ENCODE peak calls at places on chromosomes 1 and 21, in ten cellular contexts. P, I, F, A, B, Z, H, T, U and N are unnamed samples.

GRCh38 chr1:165717918-165718515 is 19.7 kb upstream of the ALDH9A1 start:
- DNase-seq in P (peak), I (no peak), F (peak), A (no peak), B (peak), Z (no peak), H (no peak), T (no peak), U (no peak), N (no peak)

GRCh38 chr1:37442644-37443043 is 31.7 kb upstream of the ZC3H12A start:
- DNase-seq in P (no peak), I (no peak), F (no peak), A (no peak), B (no peak), Z (no peak), H (no peak), T (no peak), U (no peak), N (no peak)

GRCh38 chr21:36079010-36079649 is 9.3 kb downstream of the CBR1 start:
- DNase-seq in P (no peak), I (no peak), F (no peak), A (no peak), B (no peak), Z (peak), H (no peak), T (no peak), U (no peak), N (no peak)

GRCh38 chr1:41369531-41369930 is 8.3 kb downstream of the FOXO6 start:
- DNase-seq in P (no peak), I (no peak), F (no peak), A (no peak), B (no peak), Z (no peak), H (no peak), T (no peak), U (no peak), N (no peak)

GRCh38 chr1:234488054-234488953 is 9.3 kb upstream of the TARBP1 start:
- DNase-seq in P (no peak), I (no peak), F (no peak), A (no peak), B (no peak), Z (no peak), H (no peak), T (no peak), U (no peak), N (no peak)

GRCh38 chr1:13642306-13643004 is 57.5 kb upstream of the PRDM2 start:
- DNase-seq in P (no peak), I (no peak), F (peak), A (no peak), B (no peak), Z (no peak), H (no peak), T (no peak), U (no peak), N (no peak)

GRCh38 chr1:204507317-204508105 is 8.7 kb upstream of the MDM4 start:
- DNase-seq in P (no peak), I (no peak), F (peak), A (no peak), B (peak), Z (no peak), H (no peak), T (no peak), U (peak), N (no peak)

GRCh38 chr1:168390261-168390660 is 109.6 kb downstream of the TBX19 start:
- DNase-seq in P (no peak), I (no peak), F (no peak), A (no peak), B (no peak), Z (no peak), H (no peak), T (no peak), U (no peak), N (no peak)

GRCh38 chr1:242691603-242691945 is 167.1 kb upstream of the PLD5 start:
- DNase-seq in P (no peak), I (no peak), F (no peak), A (no peak), B (no peak), Z (no peak), H (no peak), T (no peak), U (no peak), N (no peak)

GRCh38 chr1:11731719-11732283 is 4.1 kb upstream of the AGTRAP start:
- DNase-seq in P (peak), I (no peak), F (peak), A (no peak), B (peak), Z (no peak), H (no peak), T (no peak), U (no peak), N (peak)

GRCh38 chr1:77776007-77776725 is 3.3 kb upstream of the MIGA1 start:
- DNase-seq in P (no peak), I (no peak), F (no peak), A (no peak), B (no peak), Z (no peak), H (no peak), T (no peak), U (no peak), N (no peak)